ENCODE peak calls at places on chromosomes 4 and X, in four cellular contexts. U, G, S and I are unnamed samples.

GRCh38 chr4:72430050-72430449 is 139.0 kb downstream of the ADAMTS3 start:
- DNase-seq in U (no peak), G (no peak), S (no peak), I (no peak)

GRCh38 chrX:12954981-12955380 is 19.9 kb upstream of the TMSB4X start:
- DNase-seq in U (no peak), G (no peak), S (no peak), I (no peak)

GRCh38 chr4:10273030-10273429 is 156.4 kb upstream of the WDR1 start:
- DNase-seq in U (no peak), G (no peak), S (no peak), I (no peak)

GRCh38 chr4:8597319-8597718 is 4.8 kb downstream of the CPZ start:
- DNase-seq in U (no peak), G (no peak), S (no peak), I (no peak)

GRCh38 chrX:113400193-113400704 is 559.6 kb upstream of the AMOT start:
- DNase-seq in U (no peak), G (no peak), S (no peak), I (no peak)

GRCh38 chr4:148376151-148376550 is 66.1 kb downstream of the NR3C2 start:
- DNase-seq in U (no peak), G (no peak), S (no peak), I (no peak)

GRCh38 chrX:9127991-9128390 is 94.1 kb upstream of the FAM9B start:
- DNase-seq in U (no peak), G (no peak), S (no peak), I (no peak)

GRCh38 chr4:26410385-26411293 is 79.6 kb downstream of the CCKAR start:
- DNase-seq in U (peak), G (no peak), S (no peak), I (peak)

GRCh38 chr4:144183165-144183564 is 42.6 kb upstream of the GYPA start:
- DNase-seq in U (no peak), G (no peak), S (no peak), I (no peak)

GRCh38 chr4:3114377-3114776 is 39.9 kb downstream of the HTT start:
- DNase-seq in U (no peak), G (no peak), S (no peak), I (no peak)

GRCh38 chr4:17347445-17347844 is 164.4 kb downstream of the QDPR start:
- DNase-seq in U (peak), G (peak), S (no peak), I (peak)

GRCh38 chr4:158161561-158162354 is 11.1 kb downstream of the GASK1B start:
- DNase-seq in U (no peak), G (no peak), S (no peak), I (no peak)

GRCh38 chr4:104416725-104417363 is 77.8 kb downstream of the CXXC4 start:
- DNase-seq in U (no peak), G (no peak), S (no peak), I (no peak)

GRCh38 chrX:22037225-22037624 is 5.1 kb downstream of the PHEX start:
- DNase-seq in U (no peak), G (no peak), S (no peak), I (no peak)

GRCh38 chr4:183443609-183444148 is 757 bp upstream of the CDKN2AIP start:
- DNase-seq in U (peak), G (peak), S (no peak), I (no peak)

GRCh38 chr4:76270776-76271175 is 19.3 kb downstream of the FAM47E start:
- DNase-seq in U (no peak), G (no peak), S (no peak), I (no peak)

GRCh38 chrX:40877869-40878268 is 142.5 kb upstream of the MED14 start:
- DNase-seq in U (no peak), G (no peak), S (no peak), I (no peak)

GRCh38 chrX:154481911-154482601 is 3.0 kb upstream of the LAGE3 start:
- DNase-seq in U (no peak), G (no peak), S (no peak), I (no peak)

GRCh38 chr4:138034871-138035270 is 207.3 kb downstream of the SLC7A11 start:
- DNase-seq in U (no peak), G (no peak), S (no peak), I (no peak)

GRCh38 chr4:37535872-37536271 is 150.3 kb downstream of the RELL1 start:
- DNase-seq in U (no peak), G (no peak), S (no peak), I (no peak)

GRCh38 chrX:46837543-46838481 is 969 bp downstream of the RP2 start:
- DNase-seq in U (no peak), G (no peak), S (no peak), I (no peak)

GRCh38 chr4:185186769-185187168 is 17.0 kb downstream of the CFAP97 start:
- DNase-seq in U (no peak), G (no peak), S (no peak), I (no peak)

GRCh38 chr4:142840516-142841123 is 5.5 kb downstream of the INPP4B start:
- DNase-seq in U (no peak), G (no peak), S (no peak), I (no peak)

GRCh38 chr4:13522282-13523104 is 21.8 kb downstream of the NKX3-2 start:
- DNase-seq in U (no peak), G (peak), S (no peak), I (no peak)

GRCh38 chrX:103446665-103447302 is 70.4 kb downstream of the BEX3 start:
- DNase-seq in U (no peak), G (no peak), S (no peak), I (no peak)

GRCh38 chrX:110086916-110087484 is 84.1 kb downstream of the TMEM164 start:
- DNase-seq in U (no peak), G (no peak), S (no peak), I (no peak)

GRCh38 chrX:130174051-130174704 is 2.4 kb downstream of the RAB33A start:
- DNase-seq in U (no peak), G (no peak), S (peak), I (no peak)

GRCh38 chrX:69161371-69161770 is 3.9 kb downstream of the PJA1 start:
- DNase-seq in U (no peak), G (no peak), S (no peak), I (no peak)

GRCh38 chr4:3874525-3875110 is 108.4 kb downstream of the ADRA2C start:
- DNase-seq in U (no peak), G (no peak), S (no peak), I (no peak)

GRCh38 chr4:74453037-74453635 is 8.2 kb downstream of the AREG start:
- DNase-seq in U (no peak), G (no peak), S (no peak), I (no peak)

GRCh38 chr4:19177616-19178015 is 1074.1 kb upstream of the SLIT2 start:
- DNase-seq in U (no peak), G (no peak), S (no peak), I (no peak)

GRCh38 chrX:40949071-40949470 is 136.2 kb upstream of the USP9X start:
- DNase-seq in U (no peak), G (no peak), S (no peak), I (no peak)

GRCh38 chrX:20231598-20231997 is 35.1 kb downstream of the RPS6KA3 start:
- DNase-seq in U (no peak), G (no peak), S (no peak), I (no peak)

GRCh38 chrX:20229155-20229554 is 37.6 kb downstream of the RPS6KA3 start:
- DNase-seq in U (no peak), G (no peak), S (no peak), I (no peak)

GRCh38 chrX:20230406-20230805 is 36.3 kb downstream of the RPS6KA3 start:
- DNase-seq in U (no peak), G (no peak), S (no peak), I (no peak)

GRCh38 chrX:20235755-20236154 is 31.0 kb downstream of the RPS6KA3 start:
- DNase-seq in U (no peak), G (no peak), S (no peak), I (no peak)

DNA sequence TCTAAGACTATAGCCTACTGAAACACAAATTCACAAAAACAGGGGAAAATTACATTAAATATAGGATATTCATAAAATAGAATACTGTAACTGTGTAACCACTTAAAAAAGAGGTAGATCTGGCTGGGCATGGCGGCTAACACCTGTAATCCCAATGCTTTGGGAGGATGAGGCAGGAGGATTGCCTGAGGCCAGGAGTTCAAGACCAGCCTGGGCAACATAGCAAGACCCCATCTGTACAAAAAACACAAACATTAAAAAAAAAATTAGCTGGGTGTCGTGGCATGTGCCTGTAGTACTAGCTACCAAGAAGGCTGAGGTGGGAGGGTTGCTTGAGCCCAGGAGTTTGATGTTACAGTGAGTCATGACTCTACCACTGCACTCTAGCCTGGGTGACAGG is 33.4 kb downstream of the RPS6KA3 start:
- DNase-seq in U (no peak), G (no peak), S (no peak), I (no peak)
- TF ChIP-seq CTCF in U (no peak), G (no peak), S (no peak), I (no peak)

DNA sequence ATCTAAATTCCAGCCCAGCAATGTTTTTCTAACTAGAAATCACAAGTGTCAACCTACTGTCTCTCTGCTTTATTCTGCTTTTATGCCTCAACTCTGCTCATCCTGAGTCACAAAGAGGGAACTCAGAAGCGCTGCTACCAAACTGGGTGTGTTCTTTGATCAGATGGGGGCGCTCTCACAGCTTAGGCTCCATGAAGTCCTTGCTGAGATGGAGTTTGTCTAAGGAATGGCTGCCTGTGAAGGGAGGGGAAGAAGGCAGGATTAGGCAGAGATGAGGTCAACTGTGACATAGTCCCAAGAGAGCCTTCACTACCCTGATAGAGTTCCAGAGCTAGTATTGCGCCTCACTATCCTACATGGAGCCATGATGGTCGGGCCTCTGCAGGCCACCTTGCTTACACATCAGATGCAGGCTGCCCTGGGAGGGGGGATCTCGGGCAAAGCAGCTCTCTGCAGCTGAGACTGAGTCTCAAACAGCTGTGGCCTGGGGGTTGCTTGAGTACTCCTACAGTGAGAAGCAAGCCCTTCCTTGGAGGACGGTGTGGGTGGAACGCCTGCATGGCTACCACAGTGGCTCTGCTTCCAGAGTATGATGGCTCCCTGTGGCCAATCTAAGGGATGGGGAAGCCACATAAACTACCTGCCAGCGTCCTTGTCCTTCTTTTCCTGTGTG is 219.9 kb downstream of the CCNG2 start:
- DNase-seq in U (no peak), G (peak), S (no peak), I (no peak)
- TF ChIP-seq CTCF in U (no peak), G (no peak), S (no peak), I (no peak)

DNA sequence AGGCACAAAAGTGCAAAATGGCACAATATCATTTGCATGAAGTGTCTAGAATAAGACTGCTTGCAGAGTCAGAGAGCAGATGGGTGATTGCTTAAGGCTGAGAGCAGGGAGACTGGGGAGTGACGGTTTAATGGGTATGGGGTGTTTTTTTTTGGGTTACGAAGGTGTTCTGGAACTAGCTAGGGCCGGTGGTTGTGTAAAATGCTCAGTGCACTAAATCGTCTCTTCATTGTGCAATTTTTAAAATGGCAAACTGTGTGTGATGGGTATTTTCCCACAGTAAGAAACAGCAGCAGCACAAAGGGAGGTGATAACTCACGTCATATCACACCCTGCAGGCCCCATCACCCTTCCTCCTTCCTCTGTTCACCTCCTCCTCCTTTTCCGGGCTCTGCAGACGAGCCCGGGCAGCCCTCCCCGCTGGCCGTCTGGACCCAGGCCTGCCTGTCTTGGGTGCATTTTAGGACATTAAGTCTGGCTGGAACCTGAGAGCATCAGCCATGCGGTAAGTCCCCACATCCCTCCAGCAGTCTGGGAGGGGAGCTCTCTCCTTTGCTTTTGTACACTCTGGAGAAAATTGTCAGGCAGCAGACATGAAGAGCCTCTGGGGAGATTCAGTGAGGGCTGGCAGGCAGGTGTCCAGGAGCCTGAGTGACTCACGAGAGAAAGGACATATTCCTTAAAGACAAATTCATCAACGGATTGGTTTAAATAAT is 42.7 kb downstream of the ASMT start:
- DNase-seq in U (no peak), G (no peak), S (no peak), I (peak)
- TF ChIP-seq CTCF in U (no peak), G (no peak), S (no peak), I (no peak)

GRCh38 chrX:72128881-72129280 is 2.8 kb downstream of the RTL5 start:
- DNase-seq in U (peak), G (peak), S (no peak), I (no peak)
- TF ChIP-seq CTCF in U (peak), G (peak), S (peak), I (peak)

GRCh38 chrX:97315939-97316338 is 432.2 kb downstream of the RPA4 start:
- DNase-seq in U (peak), G (peak), S (no peak), I (no peak)
- TF ChIP-seq CTCF in U (no peak), G (no peak), S (peak), I (peak)

GRCh38 chrX:51148848-51149247 is 183.8 kb upstream of the NUDT10 start:
- DNase-seq in U (peak), G (peak), S (no peak), I (no peak)
- TF ChIP-seq CTCF in U (no peak), G (no peak), S (no peak), I (peak)

DNA sequence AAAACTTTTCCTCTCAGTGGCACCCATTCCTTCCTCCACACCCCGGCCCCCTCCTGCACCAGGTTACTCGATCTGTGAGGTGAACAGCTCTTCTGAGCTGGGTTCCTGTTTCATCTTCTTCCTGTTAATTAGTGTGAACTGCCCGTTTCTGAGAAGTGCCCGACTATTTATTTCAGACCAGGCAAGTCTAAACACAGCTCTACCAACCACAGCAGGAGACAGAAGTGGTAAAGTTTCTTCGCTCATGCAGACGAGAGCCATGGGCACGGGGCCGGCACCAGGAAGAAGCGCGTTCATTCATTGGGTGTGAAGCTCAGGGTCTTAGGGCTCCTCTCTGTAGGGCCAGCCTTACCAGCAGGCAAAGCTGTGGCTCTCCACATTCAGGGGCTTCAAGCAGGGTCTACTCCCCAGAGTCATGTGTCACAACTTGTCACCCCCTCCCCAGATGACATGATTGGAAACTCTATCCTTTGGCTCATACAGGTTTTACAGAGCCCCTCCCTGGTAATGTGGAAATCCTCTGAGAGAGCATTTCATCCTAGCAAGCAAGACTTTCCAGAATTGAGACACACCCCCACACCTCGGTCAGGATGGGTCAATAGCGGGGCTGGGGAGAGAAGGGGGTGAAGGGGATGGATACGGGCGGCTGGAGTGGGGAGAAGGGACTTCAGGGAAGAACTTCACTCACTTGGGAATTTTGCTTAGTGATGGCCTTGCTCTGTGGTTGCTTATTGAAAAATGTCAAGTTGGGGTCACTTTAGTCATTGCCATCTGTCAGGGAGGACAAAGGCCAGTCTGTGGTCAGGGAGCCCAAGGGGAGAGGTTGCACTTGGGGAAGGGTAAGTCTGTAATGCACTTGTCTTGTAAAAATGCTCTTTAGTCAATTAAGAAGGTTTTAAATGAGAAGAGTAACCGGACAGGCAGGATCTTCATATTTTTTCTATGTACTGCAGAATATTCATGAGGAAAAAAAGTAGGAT is 121.6 kb upstream of the TRIM2 start:
- DNase-seq in U (no peak), G (no peak), S (no peak), I (no peak)
- TF ChIP-seq CTCF in U (no peak), G (no peak), S (no peak), I (no peak)

GRCh38 chrX:50068893-50069292 is 131.9 kb downstream of the AKAP4 start:
- DNase-seq in U (no peak), G (no peak), S (no peak), I (no peak)

GRCh38 chrX:50071507-50071906 is 129.3 kb downstream of the AKAP4 start:
- DNase-seq in U (no peak), G (no peak), S (no peak), I (no peak)

GRCh38 chrX:50066318-50066937 is 134.4 kb downstream of the AKAP4 start:
- DNase-seq in U (no peak), G (no peak), S (no peak), I (no peak)

GRCh38 chrX:50068293-50068568 is 132.6 kb downstream of the AKAP4 start:
- DNase-seq in U (no peak), G (no peak), S (no peak), I (no peak)

GRCh38 chrX:50067435-50068292 is 133.1 kb downstream of the AKAP4 start:
- DNase-seq in U (peak), G (peak), S (no peak), I (peak)
- TF ChIP-seq CTCF in U (no peak), G (no peak), S (no peak), I (no peak)

DNA sequence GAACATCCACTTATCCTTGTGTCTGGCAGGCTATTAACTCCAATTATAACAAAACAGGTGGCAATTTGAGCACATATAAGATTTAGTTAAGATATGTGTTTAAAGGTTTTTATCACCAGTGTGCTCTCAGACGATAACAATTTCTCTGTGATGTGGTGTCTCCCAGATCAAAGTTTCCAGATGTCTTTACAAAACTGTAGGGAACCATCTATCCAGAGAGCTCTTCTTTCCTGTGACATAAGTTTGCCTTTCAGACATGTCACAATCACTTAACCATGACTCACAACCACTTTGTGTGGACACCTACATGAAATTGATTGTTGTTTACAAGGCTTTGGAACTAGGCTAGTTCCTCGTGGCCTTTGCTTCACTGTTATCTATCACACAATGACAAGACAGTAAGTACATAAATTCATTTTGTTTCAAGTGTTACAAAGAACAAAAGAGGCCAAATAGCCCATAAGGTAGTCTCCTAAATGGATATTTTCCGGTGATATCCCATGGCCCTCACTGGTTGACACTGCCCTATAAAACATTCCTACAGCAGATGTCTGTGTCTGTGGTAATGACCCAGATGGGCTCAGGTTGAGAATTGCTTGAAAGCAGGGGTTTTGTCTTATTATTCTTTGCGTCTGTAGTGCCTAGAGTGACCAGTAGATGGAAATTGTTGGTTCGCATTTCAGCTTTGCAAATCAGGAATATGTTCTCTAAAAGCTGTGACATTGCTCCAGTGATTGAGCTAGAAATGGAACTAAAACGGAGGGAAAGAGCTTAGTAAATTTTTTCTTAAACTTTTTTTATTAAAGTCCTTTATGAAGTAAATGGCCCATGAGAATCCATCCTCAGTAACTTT is 297.8 kb upstream of the FAM241A start:
- DNase-seq in U (no peak), G (no peak), S (no peak), I (no peak)
- TF ChIP-seq CTCF in U (peak), G (peak), S (no peak), I (peak)